ENCODE peak calls at places on chromosomes 5 and 9, in four cellular contexts. One of them, this sample, is unnamed.

GRCh38 chr9:80951675-80952074 is 737.7 kb downstream of the TLE1 start:
- DNase-seq in HFFc6: no peak
- DNase-seq in lower leg skin: no peak
- DNase-seq in CD4-positive, CD25-positive, alpha-beta regulatory T cell: no peak
- DNase-seq in this sample: no peak

GRCh38 chr5:144822544-144822943 is 651.9 kb downstream of the KCTD16 start:
- DNase-seq in HFFc6: no peak
- DNase-seq in lower leg skin: no peak
- DNase-seq in CD4-positive, CD25-positive, alpha-beta regulatory T cell: no peak
- DNase-seq in this sample: no peak

GRCh38 chr5:15366676-15367391 is 133.1 kb upstream of the FBXL7 start:
- DNase-seq in HFFc6: no peak
- DNase-seq in lower leg skin: no peak
- DNase-seq in CD4-positive, CD25-positive, alpha-beta regulatory T cell: no peak
- DNase-seq in this sample: no peak

GRCh38 chr5:88145205-88145602 is 123.4 kb downstream of the TMEM161B start:
- DNase-seq in HFFc6: no peak
- DNase-seq in lower leg skin: no peak
- DNase-seq in CD4-positive, CD25-positive, alpha-beta regulatory T cell: no peak
- DNase-seq in this sample: no peak

GRCh38 chr5:18744441-18744840 is 1110.2 kb downstream of the TAF11L14 start:
- DNase-seq in HFFc6: no peak
- DNase-seq in lower leg skin: no peak
- DNase-seq in CD4-positive, CD25-positive, alpha-beta regulatory T cell: no peak
- DNase-seq in this sample: no peak

GRCh38 chr5:56481147-56481997 is 248.2 kb upstream of the ANKRD55 start:
- DNase-seq in HFFc6: no peak
- DNase-seq in lower leg skin: peak
- DNase-seq in CD4-positive, CD25-positive, alpha-beta regulatory T cell: peak
- DNase-seq in this sample: peak

GRCh38 chr5:106451998-106452397 is 1218.7 kb downstream of the EFNA5 start:
- DNase-seq in HFFc6: no peak
- DNase-seq in lower leg skin: no peak
- DNase-seq in CD4-positive, CD25-positive, alpha-beta regulatory T cell: no peak
- DNase-seq in this sample: no peak

GRCh38 chr5:111853748-111854147 is 96.8 kb upstream of the NREP start:
- DNase-seq in HFFc6: no peak
- DNase-seq in lower leg skin: no peak
- DNase-seq in CD4-positive, CD25-positive, alpha-beta regulatory T cell: no peak
- DNase-seq in this sample: no peak

GRCh38 chr5:54644226-54644625 is 126.7 kb downstream of the SNX18 start:
- DNase-seq in HFFc6: peak
- DNase-seq in lower leg skin: no peak
- DNase-seq in CD4-positive, CD25-positive, alpha-beta regulatory T cell: no peak
- DNase-seq in this sample: no peak

GRCh38 chr9:101400120-101400519 is 1.5 kb downstream of the ZNF189 start:
- DNase-seq in HFFc6: no peak
- DNase-seq in lower leg skin: no peak
- DNase-seq in CD4-positive, CD25-positive, alpha-beta regulatory T cell: no peak
- DNase-seq in this sample: peak

GRCh38 chr9:87223397-87224246 is 274.0 kb upstream of the DAPK1 start:
- DNase-seq in HFFc6: peak
- DNase-seq in lower leg skin: no peak
- DNase-seq in CD4-positive, CD25-positive, alpha-beta regulatory T cell: no peak
- DNase-seq in this sample: no peak

GRCh38 chr5:169652057-169652456 is 15.0 kb downstream of the DOCK2 start:
- DNase-seq in HFFc6: no peak
- DNase-seq in lower leg skin: no peak
- DNase-seq in CD4-positive, CD25-positive, alpha-beta regulatory T cell: no peak
- DNase-seq in this sample: peak

GRCh38 chr9:20028849-20029231 is 240.0 kb upstream of the SLC24A2 start:
- DNase-seq in HFFc6: no peak
- DNase-seq in lower leg skin: no peak
- DNase-seq in CD4-positive, CD25-positive, alpha-beta regulatory T cell: no peak
- DNase-seq in this sample: no peak

GRCh38 chr9:130343445-130343918 is 77.9 kb downstream of the HMCN2 start:
- DNase-seq in HFFc6: no peak
- DNase-seq in lower leg skin: no peak
- DNase-seq in CD4-positive, CD25-positive, alpha-beta regulatory T cell: peak
- DNase-seq in this sample: peak

GRCh38 chr5:103489293-103489692 is 73.3 kb downstream of the NUDT12 start:
- DNase-seq in HFFc6: no peak
- DNase-seq in lower leg skin: no peak
- DNase-seq in CD4-positive, CD25-positive, alpha-beta regulatory T cell: no peak
- DNase-seq in this sample: no peak

GRCh38 chr5:62720036-62720441 is 141.4 kb downstream of the LRRC70 start:
- DNase-seq in HFFc6: peak
- DNase-seq in lower leg skin: no peak
- DNase-seq in CD4-positive, CD25-positive, alpha-beta regulatory T cell: no peak
- DNase-seq in this sample: peak

GRCh38 chr5:36414869-36415282 is 113.2 kb upstream of the RANBP3L start:
- DNase-seq in HFFc6: peak
- DNase-seq in lower leg skin: no peak
- DNase-seq in CD4-positive, CD25-positive, alpha-beta regulatory T cell: no peak
- DNase-seq in this sample: no peak

GRCh38 chr5:131659290-131659689 is 24.3 kb upstream of the RAPGEF6 start:
- DNase-seq in HFFc6: no peak
- DNase-seq in lower leg skin: no peak
- DNase-seq in CD4-positive, CD25-positive, alpha-beta regulatory T cell: no peak
- DNase-seq in this sample: no peak

GRCh38 chr9:121742923-121743322 is 91.5 kb downstream of the DAB2IP start:
- DNase-seq in HFFc6: no peak
- DNase-seq in lower leg skin: no peak
- DNase-seq in CD4-positive, CD25-positive, alpha-beta regulatory T cell: no peak
- DNase-seq in this sample: no peak

GRCh38 chr5:175590471-175590881 is 67.4 kb upstream of the HRH2 start:
- DNase-seq in HFFc6: peak
- DNase-seq in lower leg skin: no peak
- DNase-seq in CD4-positive, CD25-positive, alpha-beta regulatory T cell: no peak
- DNase-seq in this sample: no peak

GRCh38 chr9:109681301-109681700 is 98.7 kb upstream of the PALM2AKAP2 start:
- DNase-seq in HFFc6: no peak
- DNase-seq in lower leg skin: no peak
- DNase-seq in CD4-positive, CD25-positive, alpha-beta regulatory T cell: no peak
- DNase-seq in this sample: no peak

GRCh38 chr9:122127396-122127798 is 32.2 kb downstream of the NDUFA8 start:
- DNase-seq in HFFc6: no peak
- DNase-seq in lower leg skin: no peak
- DNase-seq in CD4-positive, CD25-positive, alpha-beta regulatory T cell: no peak
- DNase-seq in this sample: no peak

GRCh38 chr5:39498247-39498952 is 73.6 kb upstream of the DAB2 start:
- DNase-seq in HFFc6: peak
- DNase-seq in lower leg skin: no peak
- DNase-seq in CD4-positive, CD25-positive, alpha-beta regulatory T cell: no peak
- DNase-seq in this sample: no peak

GRCh38 chr9:132005896-132006295 is 73.8 kb downstream of the MED27 start:
- DNase-seq in HFFc6: no peak
- DNase-seq in lower leg skin: no peak
- DNase-seq in CD4-positive, CD25-positive, alpha-beta regulatory T cell: no peak
- DNase-seq in this sample: no peak

GRCh38 chr9:72477862-72478564 is 43.4 kb upstream of the TMC1 start:
- DNase-seq in HFFc6: peak
- DNase-seq in lower leg skin: no peak
- DNase-seq in CD4-positive, CD25-positive, alpha-beta regulatory T cell: no peak
- DNase-seq in this sample: no peak

GRCh38 chr9:10045598-10045997 is 567.2 kb downstream of the PTPRD start:
- DNase-seq in HFFc6: peak
- DNase-seq in lower leg skin: no peak
- DNase-seq in CD4-positive, CD25-positive, alpha-beta regulatory T cell: no peak
- DNase-seq in this sample: no peak

GRCh38 chr5:27158171-27158570 is 119.8 kb upstream of the CDH9 start:
- DNase-seq in HFFc6: no peak
- DNase-seq in lower leg skin: no peak
- DNase-seq in CD4-positive, CD25-positive, alpha-beta regulatory T cell: no peak
- DNase-seq in this sample: no peak

GRCh38 chr9:130604295-130604694 is 24.9 kb downstream of the FUBP3 start:
- DNase-seq in HFFc6: no peak
- DNase-seq in lower leg skin: no peak
- DNase-seq in CD4-positive, CD25-positive, alpha-beta regulatory T cell: no peak
- DNase-seq in this sample: no peak

GRCh38 chr9:69502671-69503301 is 169.4 kb downstream of the APBA1 start:
- DNase-seq in HFFc6: peak
- DNase-seq in lower leg skin: no peak
- DNase-seq in CD4-positive, CD25-positive, alpha-beta regulatory T cell: no peak
- DNase-seq in this sample: no peak

GRCh38 chr5:130109152-130109551 is 204.9 kb downstream of the CHSY3 start:
- DNase-seq in HFFc6: no peak
- DNase-seq in lower leg skin: no peak
- DNase-seq in CD4-positive, CD25-positive, alpha-beta regulatory T cell: peak
- DNase-seq in this sample: no peak

GRCh38 chr9:122815544-122815943 is 12.8 kb downstream of the PDCL start:
- DNase-seq in HFFc6: no peak
- DNase-seq in lower leg skin: no peak
- DNase-seq in CD4-positive, CD25-positive, alpha-beta regulatory T cell: no peak
- DNase-seq in this sample: no peak

GRCh38 chr9:134187821-134188420 is 23.6 kb upstream of the RNU6ATAC start:
- DNase-seq in HFFc6: no peak
- DNase-seq in lower leg skin: no peak
- DNase-seq in CD4-positive, CD25-positive, alpha-beta regulatory T cell: no peak
- DNase-seq in this sample: no peak

GRCh38 chr5:10701567-10702039 is 59.4 kb downstream of the DAP start:
- DNase-seq in HFFc6: peak
- DNase-seq in lower leg skin: no peak
- DNase-seq in CD4-positive, CD25-positive, alpha-beta regulatory T cell: peak
- DNase-seq in this sample: peak